ENCODE peak calls at places on chromosomes 12 and 14, in nine cellular contexts. L, C, M, U, P, D, Y, Q and H are unnamed samples.

GRCh38 chr14:43795600-43796228 is 711.4 kb downstream of the FSCB start:
- DNase-seq in U (peak; percentile 50), Q (no peak), C (no peak), Y (no peak), P (no peak), M (no peak), D (no peak), L (no peak), H (no peak)

GRCh38 chr14:95683793-95684192 is 2.4 kb upstream of the TCL1B start:
- DNase-seq in C (peak; percentile 39), D (no peak), Y (no peak), L (no peak), M (peak; percentile 25), P (no peak), Q (peak; percentile 16), U (peak; percentile 11), H (peak; percentile 62)

GRCh38 chr14:61927521-61927920 is 165.3 kb downstream of the SNAPC1 start:
- DNase-seq in U (no peak), L (no peak), D (no peak), Y (no peak), Q (no peak), M (no peak), C (peak; percentile 13), P (no peak), H (no peak)

GRCh38 chr12:49683604-49684309 is 23.4 kb downstream of the FMNL3 start:
- DNase-seq in D (no peak), Q (no peak), M (no peak), L (no peak), P (no peak), C (no peak), Y (no peak), U (no peak), H (no peak)

GRCh38 chr14:78530078-78530477 is 359.9 kb downstream of the NRXN3 start:
- DNase-seq in D (no peak), M (no peak), L (no peak), C (peak; percentile 1), U (no peak), Y (peak; percentile 27), P (no peak), Q (no peak), H (peak; percentile 23)

GRCh38 chr12:779745-780734 is 27.7 kb downstream of the WNK1 start:
- DNase-seq in P (no peak), D (no peak), L (no peak), M (peak; percentile 35), C (no peak), Y (no peak), Q (no peak), U (peak; percentile 41), H (no peak)

GRCh38 chr12:1185460-1186182 is 194.6 kb downstream of the ERC1 start:
- DNase-seq in C (no peak), D (no peak), L (no peak), M (no peak), U (no peak), P (no peak), Y (no peak), Q (no peak), H (no peak)

GRCh38 chr14:21063479-21063878 is 5.9 kb downstream of the RNASE8 start:
- DNase-seq in M (no peak), Y (peak; percentile 73), L (no peak), P (no peak), D (no peak), U (no peak), Q (peak; percentile 4), C (no peak), H (no peak)

GRCh38 chr14:71586131-71586893 is 345.9 kb upstream of the RGS6 start:
- DNase-seq in U (no peak), P (no peak), M (no peak), Y (peak; percentile 65), Q (no peak), L (peak; percentile 34), D (no peak), C (peak; percentile 2), H (no peak)

GRCh38 chr14:52325126-52325525 is 11.0 kb downstream of the PTGER2 start:
- DNase-seq in D (no peak), Y (no peak), P (no peak), M (no peak), C (no peak), Q (no peak), U (no peak), L (no peak), H (no peak)

GRCh38 chr14:95133282-95133681 is 24.0 kb downstream of the DICER1 start:
- DNase-seq in P (no peak), D (no peak), U (no peak), Y (no peak), L (no peak), M (no peak), Q (no peak), C (no peak), H (no peak)

GRCh38 chr12:122051231-122051876 is 27.2 kb upstream of the MLXIP start:
- DNase-seq in Y (no peak), M (no peak), U (peak; percentile 25), Q (no peak), D (peak; percentile 73), C (no peak), L (peak; percentile 60), P (no peak), H (peak; percentile 49)

GRCh38 chr14:93669632-93670031 is 118.7 kb downstream of the PRIMA1 start:
- DNase-seq in Q (no peak), L (no peak), M (no peak), Y (no peak), U (no peak), D (no peak), C (no peak), P (no peak), H (no peak)

GRCh38 chr12:20476551-20476950 is 108.2 kb downstream of the PDE3A start:
- DNase-seq in Y (no peak), U (no peak), D (no peak), P (no peak), C (no peak), M (no peak), L (no peak), Q (no peak), H (no peak)

GRCh38 chr12:11496157-11496851 is 100.9 kb upstream of the PRB2 start:
- DNase-seq in U (no peak), Q (no peak), Y (no peak), P (no peak), D (no peak), L (no peak), C (no peak), M (no peak), H (no peak)

GRCh38 chr14:65228436-65228835 is 126.1 kb upstream of the MAX start:
- DNase-seq in C (no peak), L (no peak), M (no peak), D (no peak), Y (no peak), U (no peak), P (no peak), Q (no peak), H (no peak)

GRCh38 chr14:64778114-64778754 is 74.0 kb downstream of the PLEKHG3 start:
- DNase-seq in D (peak; percentile 75), M (no peak), P (no peak), C (no peak), Q (no peak), U (no peak), Y (peak; percentile 43), L (no peak), H (peak; percentile 53)

GRCh38 chr12:88579572-88579940 is 715 bp downstream of the KITLG start:
- DNase-seq in P (no peak), M (peak; percentile 51), U (no peak), C (peak; percentile 24), Q (peak; percentile 56), L (peak; percentile 37), Y (peak; percentile 57), D (peak; percentile 52), H (peak; percentile 77)

GRCh38 chr14:22383515-22384166 is 205.4 kb downstream of the DAD1 start:
- DNase-seq in P (no peak), D (no peak), M (no peak), Q (peak; percentile 28), Y (no peak), L (no peak), U (no peak), C (no peak), H (no peak)
- TF ChIP-seq POLR2A in P (no peak), D (no peak), M (no peak), Q (no peak), Y (no peak), L (no peak), U (no peak), C (no peak), H (no peak)

GRCh38 chr12:51047655-51048540 is at the start of gene LETMD1:
- DNase-seq in C (peak; percentile 93), M (peak; percentile 99), L (peak; percentile 94), U (peak; percentile 98), Q (peak; percentile 95), D (peak; percentile 97), P (peak; percentile 79), Y (peak; percentile 98), H (peak; percentile 97)
- TF ChIP-seq POLR2A in C (peak; percentile 47), M (peak; percentile 69), L (peak; percentile 46), U (peak; percentile 88), Q (peak; percentile 93), D (no peak), P (no peak), Y (no peak), H (peak; percentile 89)

DNA sequence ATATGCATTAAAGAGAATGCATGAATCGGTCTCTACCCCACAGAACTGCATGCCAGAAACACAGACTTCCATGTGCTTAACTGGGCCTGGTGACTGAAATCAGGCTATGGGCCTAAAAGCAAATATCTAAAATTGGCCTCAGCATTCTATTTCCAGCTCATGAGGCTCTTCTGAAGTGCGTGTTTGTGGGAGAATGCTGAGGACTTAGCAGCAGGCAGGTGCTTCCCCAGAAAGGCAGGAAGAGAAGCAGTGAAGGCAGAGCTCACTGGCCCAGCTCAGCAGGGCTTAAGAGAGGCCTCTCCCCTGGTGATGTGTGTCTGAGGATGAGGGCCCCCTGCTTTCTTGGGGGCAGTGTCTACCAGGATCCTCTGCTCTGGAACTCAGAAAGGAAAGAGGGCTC is 48.6 kb downstream of the ADGRD1 start:
- DNase-seq in L (no peak), D (no peak), M (no peak), C (no peak), U (no peak), Q (no peak), Y (no peak), P (no peak), H (no peak)
- TF ChIP-seq POLR2A in L (no peak), D (no peak), M (no peak), C (no peak), U (no peak), Q (no peak), Y (no peak), P (no peak), H (no peak)

DNA sequence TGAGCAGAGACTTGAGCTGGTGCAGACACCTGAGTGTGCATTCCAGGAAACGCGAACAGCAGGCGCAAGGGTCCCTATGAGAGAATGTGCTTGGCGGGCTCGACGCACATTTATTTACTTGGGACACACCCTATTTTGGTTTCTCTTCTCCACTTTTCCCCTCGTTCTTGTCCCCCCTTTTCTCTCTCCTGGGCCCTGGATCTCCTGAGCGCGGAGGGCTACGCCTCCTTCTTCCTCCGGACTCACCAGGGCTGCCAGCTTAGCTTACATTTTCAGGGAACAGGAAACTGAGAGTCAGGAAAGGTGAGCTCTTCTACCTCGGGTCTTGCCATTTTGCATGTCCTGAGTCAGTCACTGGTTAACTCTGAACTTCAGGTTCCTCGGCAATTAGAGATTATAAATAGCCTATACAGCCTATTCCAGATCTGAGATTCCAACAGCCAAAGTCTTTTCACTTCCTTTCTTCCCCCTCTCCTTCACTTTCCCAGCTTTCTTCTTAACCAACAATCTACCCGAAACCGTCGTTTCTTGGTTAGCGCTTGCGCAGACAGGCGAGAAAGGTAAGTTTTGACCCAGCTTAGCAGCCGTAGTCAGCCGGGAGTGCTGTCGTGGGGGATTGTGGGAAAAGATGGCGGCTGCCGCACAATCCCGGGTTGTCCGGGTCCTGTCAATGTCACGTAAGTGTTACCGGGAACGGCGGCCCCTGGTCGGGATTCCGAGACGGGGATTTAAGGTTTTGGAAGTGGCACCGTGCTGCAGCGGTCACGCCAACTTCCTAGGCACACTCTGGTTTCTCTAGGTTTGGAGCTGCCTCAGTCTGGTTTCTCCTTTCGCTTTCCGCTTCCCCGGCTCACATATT is at the start of the genes AKAP3 and NDUFA9:
- DNase-seq in Y (peak; percentile 93), C (peak; percentile 63), U (peak; percentile 72), Q (peak; percentile 86), M (peak; percentile 67), L (peak; percentile 76), P (peak; percentile 19), D (peak; percentile 86), H (peak; percentile 89)
- TF ChIP-seq POLR2A in Y (no peak), C (peak; percentile 68), U (peak; percentile 89), Q (peak; percentile 68), M (peak; percentile 88), L (no peak), P (no peak), D (no peak), H (no peak)